ENCODE peak calls at places on chromosomes 16 and 17, in five cellular contexts. F, V, J, D and P are unnamed samples.

GRCh38 chr17:17681744-17682292 is 560 bp downstream of the RAI1 start:
- DNase-seq in F (no peak), V (no peak), J (peak; percentile 76), D (no peak), P (no peak)

GRCh38 chr16:11742041-11742535 is 569 bp downstream of the TXNDC11 start:
- DNase-seq in F (peak; percentile 25), V (peak; percentile 12), J (peak; percentile 82), D (peak; percentile 58), P (no peak)

GRCh38 chr16:72372646-72373045 is 200.7 kb upstream of the PMFBP1 start:
- DNase-seq in F (no peak), V (no peak), J (no peak), D (no peak), P (no peak)

GRCh38 chr16:24525970-24526559 is 13.3 kb upstream of the RBBP6 start:
- DNase-seq in F (no peak), V (no peak), J (no peak), D (peak; percentile 50), P (no peak)

GRCh38 chr16:75559564-75560372 is 3.7 kb upstream of the TMEM231 start:
- DNase-seq in F (no peak), V (no peak), J (peak; percentile 59), D (no peak), P (no peak)

GRCh38 chr17:74368341-74369152 is 1.2 kb downstream of the GPR142 start:
- DNase-seq in F (peak; percentile 44), V (peak; percentile 75), J (peak; percentile 95), D (peak; percentile 82), P (no peak)

GRCh38 chr17:44253021-44253420 is 14.9 kb downstream of the SLC4A1 start:
- DNase-seq in F (no peak), V (no peak), J (no peak), D (no peak), P (no peak)

GRCh38 chr17:76371656-76372628 is 12.5 kb upstream of the SPHK1 start:
- DNase-seq in F (peak; percentile 95), V (no peak), J (no peak), D (no peak), P (peak; percentile 92)

GRCh38 chr17:40993856-40994255 is at the start of gene KRTAP3-3:
- DNase-seq in F (no peak), V (no peak), J (no peak), D (no peak), P (no peak)

GRCh38 chr16:12735805-12736204 is 67.9 kb downstream of the CPPED1 start:
- DNase-seq in F (no peak), V (no peak), J (no peak), D (no peak), P (no peak)

GRCh38 chr16:89119661-89120141 is 26.0 kb downstream of the ACSF3 start:
- DNase-seq in F (no peak), V (no peak), J (no peak), D (no peak), P (no peak)

GRCh38 chr17:17590141-17590735 is 1.3 kb downstream of the PEMT start:
- DNase-seq in F (no peak), V (no peak), J (peak; percentile 62), D (no peak), P (no peak)

GRCh38 chr17:6361733-6362132 is 73.2 kb downstream of the AIPL1 start:
- DNase-seq in F (peak; percentile 57), V (no peak), J (peak; percentile 71), D (no peak), P (no peak)

GRCh38 chr17:12571606-12572005 is 94.1 kb upstream of the MYOCD start:
- DNase-seq in F (no peak), V (no peak), J (no peak), D (no peak), P (no peak)

GRCh38 chr16:67530013-67530939 is 1.6 kb downstream of the RIPOR1 start:
- DNase-seq in F (peak; percentile 48), V (peak; percentile 44), J (peak; percentile 64), D (peak; percentile 65), P (no peak)

GRCh38 chr17:28745777-28746473 is 2.1 kb downstream of the TRAF4 start:
- DNase-seq in F (no peak), V (no peak), J (peak; percentile 80), D (peak; percentile 85), P (no peak)

GRCh38 chr16:30491744-30492308 is 19.3 kb downstream of the ITGAL start:
- DNase-seq in F (peak; percentile 74), V (no peak), J (no peak), D (no peak), P (peak; percentile 23)

GRCh38 chr16:53502331-53503269 is at the start of gene AKTIP:
- DNase-seq in F (peak; percentile 40), V (no peak), J (peak; percentile 71), D (peak; percentile 79), P (no peak)

GRCh38 chr17:29155235-29155965 is 24.8 kb downstream of the MYO18A start:
- DNase-seq in F (peak; percentile 66), V (no peak), J (peak; percentile 81), D (peak; percentile 65), P (no peak)

GRCh38 chr17:67431210-67432015 is 54.3 kb downstream of the PITPNC1 start:
- DNase-seq in F (peak; percentile 47), V (no peak), J (no peak), D (no peak), P (no peak)

GRCh38 chr17:34357398-34357797 is 1.1 kb downstream of the CCL13 start:
- DNase-seq in F (no peak), V (no peak), J (peak; percentile 88), D (no peak), P (no peak)

GRCh38 chr16:86664518-86665318 is 86.4 kb downstream of the FOXL1 start:
- DNase-seq in F (peak; percentile 94), V (no peak), J (no peak), D (peak; percentile 49), P (peak; percentile 81)

GRCh38 chr16:84156342-84156784 is 11.3 kb downstream of the DNAAF1 start:
- DNase-seq in F (no peak), V (no peak), J (no peak), D (no peak), P (no peak)

GRCh38 chr17:42845556-42845917 is 1.2 kb downstream of the AOC2 start:
- DNase-seq in F (no peak), V (no peak), J (no peak), D (no peak), P (no peak)

GRCh38 chr16:67199011-67199807 is at the start of gene ELMO3:
- DNase-seq in F (no peak), V (no peak), J (peak; percentile 93), D (peak; percentile 86), P (no peak)

GRCh38 chr16:51556694-51557327 is 405.7 kb upstream of the SALL1 start:
- DNase-seq in F (no peak), V (peak; percentile 39), J (no peak), D (no peak), P (peak; percentile 77)

GRCh38 chr17:75267403-75268232 is 3.4 kb downstream of the MIF4GD start:
- DNase-seq in F (peak; percentile 17), V (no peak), J (peak; percentile 94), D (no peak), P (no peak)

GRCh38 chr17:81153340-81153803 is 11.9 kb upstream of the PVALEF start:
- DNase-seq in F (no peak), V (peak; percentile 66), J (no peak), D (no peak), P (no peak)

GRCh38 chr17:72561680-72562079 is 440.9 kb downstream of the SOX9 start:
- DNase-seq in F (no peak), V (no peak), J (no peak), D (no peak), P (no peak)

GRCh38 chr16:80283450-80284392 is 257.1 kb upstream of the DYNLRB2 start:
- DNase-seq in F (no peak), V (no peak), J (no peak), D (no peak), P (no peak)

GRCh38 chr16:67244387-67245188 is 2.7 kb downstream of the FHOD1 start:
- DNase-seq in F (peak; percentile 76), V (peak; percentile 47), J (no peak), D (peak; percentile 68), P (no peak)

GRCh38 chr17:4968916-4969550 is 1.4 kb upstream of the SPAG7 start:
- DNase-seq in F (peak; percentile 38), V (no peak), J (peak; percentile 68), D (no peak), P (peak; percentile 85)
- H3K4me3 ChIP-seq in F (peak overlapping the region; percentile 29), V (peak overlapping the region; percentile 87), J (peak overlapping the region; percentile 90), D (peak overlapping the region; percentile 74), P (peak overlapping the region; percentile 78)

GRCh38 chr16:8819635-8820034 is 22.0 kb downstream of the PMM2 start:
- DNase-seq in F (no peak), V (no peak), J (no peak), D (no peak), P (no peak)

GRCh38 chr16:8814095-8814806 is 16.6 kb downstream of the PMM2 start:
- DNase-seq in F (no peak), V (no peak), J (no peak), D (no peak), P (no peak)

GRCh38 chr16:8822403-8822802 is 24.8 kb downstream of the PMM2 start:
- DNase-seq in F (no peak), V (no peak), J (no peak), D (no peak), P (no peak)

GRCh38 chr16:8816967-8817662 is 19.5 kb downstream of the PMM2 start:
- DNase-seq in F (no peak), V (no peak), J (no peak), D (no peak), P (no peak)

GRCh38 chr16:8818499-8819270 is 21.0 kb downstream of the PMM2 start:
- DNase-seq in F (no peak), V (no peak), J (peak; percentile 65), D (no peak), P (no peak)
- TF ChIP-seq CTCF in F (no peak), V (no peak), J (peak; percentile 25), D (no peak), P (no peak)

GRCh38 chr16:56488035-56488434 is 31.8 kb downstream of the BBS2 start:
- DNase-seq in F (no peak), V (no peak), J (no peak), D (no peak), P (no peak)
- H3K9me3 ChIP-seq in F (no peaks in the 10 kb centered on the region), V (no peaks in the 10 kb centered on the region), J (no peaks in the 10 kb centered on the region), D (no peaks in the 10 kb centered on the region), P (no peaks in the 10 kb centered on the region)

GRCh38 chr17:38352245-38353083 is 820 bp downstream of the SOCS7 start:
- DNase-seq in F (peak; percentile 44), V (no peak), J (peak; percentile 88), D (peak; percentile 40), P (no peak)

GRCh38 chr17:38353668-38354067 is 2.0 kb downstream of the SOCS7 start:
- DNase-seq in F (no peak), V (no peak), J (no peak), D (no peak), P (no peak)

GRCh38 chr17:38353084-38353604 is 1.5 kb downstream of the SOCS7 start:
- DNase-seq in F (no peak), V (no peak), J (no peak), D (no peak), P (no peak)

GRCh38 chr17:38355256-38355655 is 3.6 kb downstream of the SOCS7 start:
- DNase-seq in F (no peak), V (no peak), J (no peak), D (no peak), P (no peak)

DNA sequence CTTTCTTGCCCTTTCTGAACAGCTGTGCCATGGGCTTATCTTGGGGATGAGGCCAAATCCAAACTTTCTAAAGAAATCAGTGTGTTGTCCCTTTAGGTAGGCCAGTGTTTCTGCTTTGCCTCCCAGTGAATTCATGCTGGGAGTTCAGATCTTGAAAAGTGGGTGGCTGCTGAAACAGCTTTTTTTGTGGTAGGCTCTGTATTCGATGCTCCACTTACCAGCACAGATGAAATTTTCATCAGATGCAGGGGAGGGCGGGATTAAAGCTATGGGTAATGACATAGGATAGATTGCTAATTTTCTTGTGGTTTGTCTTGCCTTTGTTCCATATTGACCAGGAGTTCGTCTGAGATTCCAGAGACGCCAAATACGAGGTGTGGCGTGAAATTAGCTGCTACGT is 2.8 kb downstream of the SOCS7 start:
- DNase-seq in F (no peak), V (no peak), J (no peak), D (no peak), P (no peak)
- H3K4me3 ChIP-seq in F (no peak overlapping the region), V (no peak overlapping the region), J (peak overlapping the region; percentile 2), D (no peak overlapping the region), P (peak overlapping the region; percentile 18)